ENCODE peak calls at places on chromosomes 3 and 15, in nine cellular contexts. C is heart left ventricle, X is ovary, B is upper lobe of left lung, F is K562, M is body of pancreas, V is esophagus squamous epithelium, T is Peyer's patch, Z is stomach. S is an unnamed sample.

GRCh38 chr15:83747050-83747717 is 93.3 kb downstream of the ADAMTSL3 start:
- DNase-seq in Z (no peak), B (no peak), C (no peak), F (no peak), V (no peak), X (peak), M (no peak), T (no peak), S (no peak)

GRCh38 chr3:75192065-75192658 is 472.0 kb upstream of the FRG2C start:
- DNase-seq in X (no peak), C (no peak), B (peak), F (peak), V (no peak), Z (peak), M (peak), T (peak), S (peak)

GRCh38 chr3:154241496-154241895 is 82.8 kb downstream of the DHX36 start:
- DNase-seq in X (no peak), V (no peak), M (no peak), Z (no peak), T (no peak), B (no peak), C (no peak), F (no peak), S (no peak)

GRCh38 chr3:132972333-132972732 is 65.9 kb upstream of the TMEM108 start:
- DNase-seq in Z (no peak), C (no peak), B (no peak), V (no peak), X (no peak), T (no peak), F (no peak), M (no peak), S (no peak)

GRCh38 chr3:130741946-130742610 is 4.6 kb downstream of the PIK3R4 start:
- DNase-seq in M (no peak), T (no peak), V (no peak), C (no peak), Z (no peak), B (no peak), F (no peak), X (no peak), S (no peak)

GRCh38 chr3:14725015-14725431 is 50.1 kb downstream of the C3orf20 start:
- DNase-seq in X (no peak), M (no peak), Z (no peak), C (no peak), B (no peak), T (peak), F (no peak), V (no peak), S (no peak)

GRCh38 chr3:21331321-21331720 is 419.7 kb downstream of the ZNF385D start:
- DNase-seq in C (no peak), F (no peak), X (no peak), T (no peak), B (no peak), Z (no peak), V (no peak), M (no peak), S (no peak)

GRCh38 chr3:38984731-38985130 is 67.0 kb downstream of the SCN11A start:
- DNase-seq in T (no peak), V (no peak), M (no peak), F (no peak), B (no peak), Z (no peak), C (no peak), X (no peak), S (no peak)

GRCh38 chr3:170256597-170256996 is 34.4 kb downstream of the PRKCI start:
- DNase-seq in X (no peak), Z (no peak), M (no peak), B (no peak), V (no peak), T (no peak), C (no peak), F (no peak), S (no peak)

GRCh38 chr3:184717608-184717995 is 5.7 kb upstream of the MAGEF1 start:
- DNase-seq in F (no peak), V (no peak), C (no peak), M (no peak), Z (no peak), T (no peak), B (no peak), X (no peak), S (no peak)

GRCh38 chr3:126102011-126102410 is 18.1 kb upstream of the SLC41A3 start:
- DNase-seq in F (no peak), M (no peak), V (no peak), C (no peak), T (no peak), X (no peak), B (no peak), Z (no peak), S (no peak)

GRCh38 chr3:126100688-126101301 is 16.9 kb upstream of the SLC41A3 start:
- DNase-seq in M (no peak), T (no peak), F (no peak), C (peak), X (no peak), V (no peak), Z (no peak), B (no peak), S (no peak)

GRCh38 chr3:126098391-126098858 is 14.5 kb upstream of the SLC41A3 start:
- DNase-seq in T (no peak), X (no peak), Z (no peak), C (no peak), M (no peak), B (no peak), V (no peak), F (no peak), S (no peak)

GRCh38 chr3:126101521-126101982 is 17.6 kb upstream of the SLC41A3 start:
- DNase-seq in C (no peak), V (no peak), B (no peak), F (no peak), T (no peak), M (no peak), X (no peak), Z (no peak), S (no peak)

GRCh38 chr3:126100216-126100615 is 16.3 kb upstream of the SLC41A3 start:
- DNase-seq in V (no peak), M (no peak), X (no peak), T (no peak), C (no peak), Z (no peak), F (no peak), B (no peak), S (no peak)
- H3K27ac ChIP-seq in V (no peak), M (no peak), X (no peak), T (no peak), C (peak), Z (no peak), F (no peak), B (no peak), S (no peak)

DNA sequence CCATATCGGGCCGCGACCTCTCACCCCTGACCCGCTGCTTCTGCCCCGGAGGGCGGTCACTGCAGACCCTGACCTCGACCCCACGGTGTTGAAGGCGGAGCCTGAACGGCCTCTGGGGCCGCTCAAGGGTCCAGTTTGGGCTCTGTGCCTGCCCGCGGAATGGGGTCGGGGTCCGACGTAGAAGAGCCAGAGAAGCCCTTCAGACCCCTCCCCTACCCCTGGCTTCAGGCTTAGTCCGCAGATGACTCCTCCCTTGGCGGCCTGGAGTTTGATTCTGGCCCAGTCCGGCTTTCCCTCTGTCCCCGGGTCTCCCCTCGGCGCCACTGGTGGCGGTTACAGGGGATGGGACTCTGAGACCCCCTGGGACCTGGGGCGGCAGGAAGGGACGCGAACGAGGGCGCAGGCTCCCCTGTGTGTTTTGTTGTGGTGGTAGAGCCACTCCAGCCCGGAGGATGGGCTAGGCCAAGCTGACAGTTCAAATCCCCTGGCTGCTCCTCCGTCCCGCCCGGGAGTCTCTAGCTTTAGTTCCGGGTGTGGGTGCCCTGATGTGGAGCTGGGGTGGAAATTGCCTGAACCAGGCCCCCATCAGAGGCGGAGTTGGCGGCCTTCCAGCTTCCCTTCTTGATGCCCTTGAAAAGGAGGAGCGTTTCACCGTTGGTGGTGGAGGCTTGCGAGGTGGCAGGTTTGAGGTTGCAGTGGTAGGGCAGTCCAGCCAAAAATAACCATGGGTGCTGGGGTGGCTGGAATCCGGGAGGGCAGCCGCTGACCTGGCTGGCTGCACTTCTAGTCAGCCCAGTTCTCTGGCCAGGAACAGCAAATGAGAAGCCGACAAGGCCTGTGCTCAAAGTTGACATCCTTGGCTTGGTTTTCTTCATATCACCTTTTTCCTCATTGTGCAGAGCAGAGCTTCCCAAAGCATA is 644 bp downstream of the CLK3 start:
- DNase-seq in X (peak), Z (peak), M (peak), C (peak), V (no peak), T (peak), F (peak), B (peak), S (peak)
- TF ChIP-seq POLR2A in X (no peak), Z (no peak), M (peak), C (no peak), V (no peak), T (peak), F (no peak), B (no peak), S (peak)

GRCh38 chr3:138862531-138862923 is 27.8 kb upstream of the PIK3CB start:
- DNase-seq in V (no peak), M (peak), C (no peak), F (no peak), B (peak), Z (peak), T (peak), X (no peak), S (no peak)
- H3K27ac ChIP-seq in V (peak), M (peak), C (peak), F (peak), B (peak), Z (peak), T (no peak), X (no peak), S (peak)

GRCh38 chr3:180989291-180990163 is at the start of gene DNAJC19:
- DNase-seq in M (peak), Z (peak), C (peak), F (peak), B (peak), T (peak), V (peak), X (peak), S (peak)
- TF ChIP-seq POLR2A in M (peak), Z (peak), C (no peak), F (peak), B (peak), T (peak), V (peak), X (peak), S (peak)

GRCh38 chr15:101043911-101044624 is 124.9 kb downstream of the LRRK1 start:
- DNase-seq in X (peak), T (peak), V (no peak), Z (peak), C (no peak), B (no peak), M (no peak), F (no peak), S (no peak)

GRCh38 chr15:101045236-101045646 is 126.1 kb downstream of the LRRK1 start:
- DNase-seq in X (peak), T (peak), C (no peak), M (no peak), B (peak), V (no peak), F (no peak), Z (peak), S (peak)

GRCh38 chr15:101043011-101043410 is 123.9 kb downstream of the LRRK1 start:
- DNase-seq in X (peak), C (no peak), Z (peak), V (no peak), M (no peak), F (no peak), T (peak), B (peak), S (no peak)

GRCh38 chr15:101045835-101046691 is 126.9 kb downstream of the LRRK1 start:
- DNase-seq in Z (peak), B (peak), F (no peak), T (peak), V (no peak), X (peak), M (no peak), C (no peak), S (peak)

DNA sequence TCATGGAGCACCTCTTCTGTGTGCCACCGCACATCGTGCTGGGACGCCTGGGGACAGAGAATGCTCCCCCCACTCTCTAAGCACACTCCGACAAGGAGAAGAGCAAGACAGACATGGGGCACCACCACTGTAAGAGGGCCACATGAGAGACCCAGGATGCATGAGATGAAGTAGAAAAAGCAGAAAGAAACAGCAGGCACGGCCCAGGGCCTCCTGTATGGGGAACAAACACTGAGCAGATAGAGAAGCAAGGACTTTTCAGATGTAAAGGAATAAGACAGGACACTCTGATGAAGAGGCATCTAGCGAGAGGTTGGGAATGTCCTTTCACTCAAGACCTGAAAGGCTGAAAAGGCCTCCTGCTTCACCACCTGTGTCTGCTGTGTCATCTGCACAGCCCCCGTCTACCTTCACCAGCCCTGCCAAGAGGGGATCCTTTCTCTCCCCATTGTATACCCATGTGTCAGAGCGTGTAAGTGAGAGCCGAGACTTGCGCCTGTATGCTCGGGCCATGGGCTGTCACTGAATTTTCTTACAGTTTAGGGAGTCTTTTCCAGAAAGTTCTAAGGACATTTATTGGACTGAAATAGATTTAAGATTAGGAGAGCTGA is 125.6 kb downstream of the LRRK1 start:
- DNase-seq in X (no peak), V (no peak), F (no peak), M (no peak), Z (peak), C (no peak), T (peak), B (no peak), S (no peak)
- H3K27ac ChIP-seq in X (peak), V (no peak), F (no peak), M (no peak), Z (no peak), C (peak), T (no peak), B (no peak), S (no peak)

GRCh38 chr3:18425641-18426403 is 683 bp upstream of the SATB1 start:
- DNase-seq in F (no peak), V (no peak), M (peak), B (peak), T (peak), Z (peak), C (peak), X (no peak), S (peak)
- TF ChIP-seq POLR2A in F (no peak), V (no peak), M (peak), B (no peak), T (peak), Z (no peak), C (no peak), X (no peak), S (peak)

GRCh38 chr3:171380084-171380483 is 80.1 kb downstream of the TNIK start:
- DNase-seq in M (no peak), F (no peak), X (no peak), T (no peak), V (no peak), C (no peak), Z (no peak), B (no peak), S (no peak)
- H3K27ac ChIP-seq in M (no peak), F (no peak), X (no peak), T (no peak), V (no peak), C (no peak), Z (no peak), B (no peak), S (no peak)